ENCODE peak calls at places on chromosomes 13 and 19, in eight cellular contexts. N is breast epithelium, L is MV-4-11, A is T-cell, C is endothelial cell, B is occipital lobe, O is NCI-H1436, W is AML-193. M is an unnamed sample.

GRCh38 chr13:25659091-25659502 is 287.3 kb downstream of the ATP8A2 start:
- DNase-seq in N (peak; percentile 18), L (no peak), A (no peak), C (no peak), B (no peak), O (peak; percentile 0), W (no peak), M (peak; percentile 46)

GRCh38 chr19:44694184-44694579 is 4.8 kb upstream of the CEACAM16 start:
- DNase-seq in N (no peak), L (no peak), A (peak; percentile 10), C (no peak), B (no peak), O (no peak), W (peak; percentile 5), M (peak; percentile 7)

GRCh38 chr19:13028027-13028426 is 32.8 kb downstream of the NFIX start:
- DNase-seq in N (no peak), L (no peak), A (no peak), C (no peak), B (no peak), O (no peak), W (no peak), M (no peak)

GRCh38 chr13:71034018-71034417 is 833.0 kb downstream of the DACH1 start:
- DNase-seq in N (no peak), L (no peak), A (no peak), C (no peak), B (no peak), O (no peak), W (no peak), M (no peak)

GRCh38 chr13:51380269-51380668 is 40.8 kb downstream of the SERPINE3 start:
- DNase-seq in N (no peak), L (no peak), A (no peak), C (no peak), B (no peak), O (no peak), W (no peak), M (no peak)

GRCh38 chr13:37074703-37075102 is 15.2 kb upstream of the SUPT20H start:
- DNase-seq in N (no peak), L (peak; percentile 5), A (no peak), C (no peak), B (no peak), O (no peak), W (peak; percentile 79), M (peak; percentile 36)

GRCh38 chr13:110616103-110617101 is 1.1 kb downstream of the NAXD start:
- DNase-seq in N (peak; percentile 57), L (peak; percentile 26), A (peak; percentile 8), C (no peak), B (peak; percentile 21), O (peak; percentile 9), W (no peak), M (no peak)

GRCh38 chr13:77397636-77398035 is 70.7 kb upstream of the MYCBP2 start:
- DNase-seq in N (no peak), L (no peak), A (no peak), C (no peak), B (no peak), O (no peak), W (no peak), M (no peak)

GRCh38 chr13:112889351-112890290 is 79.4 kb upstream of the MCF2L start:
- DNase-seq in N (no peak), L (no peak), A (no peak), C (no peak), B (no peak), O (no peak), W (no peak), M (no peak)

GRCh38 chr19:6588508-6589345 is 2.2 kb downstream of the CD70 start:
- DNase-seq in N (no peak), L (peak; percentile 66), A (no peak), C (no peak), B (no peak), O (no peak), W (no peak), M (no peak)

GRCh38 chr13:81686877-81687276 is 1346.0 kb upstream of the SPRY2 start:
- DNase-seq in N (no peak), L (no peak), A (no peak), C (no peak), B (no peak), O (peak; percentile 19), W (no peak), M (no peak)

GRCh38 chr13:44601596-44601995 is 25.5 kb upstream of the TSC22D1 start:
- DNase-seq in N (no peak), L (no peak), A (no peak), C (no peak), B (no peak), O (no peak), W (no peak), M (no peak)

GRCh38 chr19:51660975-51661600 is 14.5 kb upstream of the SIGLEC14 start:
- DNase-seq in N (peak; percentile 49), L (peak; percentile 79), A (peak; percentile 20), C (peak; percentile 87), B (peak; percentile 45), O (peak; percentile 81), W (peak; percentile 55), M (peak; percentile 17)

GRCh38 chr19:40736661-40737060 is 13.6 kb downstream of the ACTMAP start:
- DNase-seq in N (no peak), L (no peak), A (no peak), C (no peak), B (no peak), O (no peak), W (no peak), M (no peak)